ENCODE peak calls at places on chromosome 10, in four cellular contexts. O is cardiac muscle cell, X is NCI-H1105, M is osteoblast. Q is an unnamed sample.

GRCh38 chr10:75593690-75594556 is 162.5 kb downstream of the LRMDA start:
- DNase-seq in O (no peak), X (no peak), M (no peak), Q (no peak)

GRCh38 chr10:124158592-124158991 is 65.2 kb upstream of the CHST15 start:
- DNase-seq in O (no peak), X (no peak), M (no peak), Q (no peak)

GRCh38 chr10:59905066-59905734 is 1.2 kb downstream of the CCDC6 start:
- DNase-seq in O (peak; percentile 25), X (peak; percentile 5), M (no peak), Q (peak; percentile 62)

GRCh38 chr10:35027567-35027966 is 62.6 kb downstream of the CUL2 start:
- DNase-seq in O (peak; percentile 45), X (no peak), M (no peak), Q (peak; percentile 12)

GRCh38 chr10:96708456-96708855 is 11.9 kb downstream of the PIK3AP1 start:
- DNase-seq in O (no peak), X (no peak), M (no peak), Q (no peak)

GRCh38 chr10:75630746-75631145 is 199.3 kb downstream of the LRMDA start:
- DNase-seq in O (no peak), X (no peak), M (no peak), Q (no peak)

GRCh38 chr10:33653584-33654367 is 319.3 kb upstream of the NRP1 start:
- DNase-seq in O (peak; percentile 88), X (no peak), M (peak; percentile 55), Q (no peak)

GRCh38 chr10:102327002-102327401 is 68.5 kb upstream of the NFKB2 start:
- DNase-seq in O (no peak), X (no peak), M (no peak), Q (no peak)

GRCh38 chr10:51698473-51699063 is 827 bp downstream of the CSTF2T start:
- DNase-seq in O (no peak), X (no peak), M (no peak), Q (no peak)

GRCh38 chr10:119769886-119770285 is 44.0 kb downstream of the INPP5F start:
- DNase-seq in O (peak; percentile 56), X (no peak), M (peak; percentile 77), Q (no peak)

GRCh38 chr10:132878730-132879407 is 63.5 kb downstream of the CFAP46 start:
- DNase-seq in O (no peak), X (no peak), M (no peak), Q (no peak)

GRCh38 chr10:51895209-51895608 is 195.8 kb upstream of the CSTF2T start:
- DNase-seq in O (peak; percentile 90), X (no peak), M (peak; percentile 72), Q (no peak)

GRCh38 chr10:79084972-79085597 is 16.3 kb downstream of the ZMIZ1 start:
- DNase-seq in O (no peak), X (no peak), M (no peak), Q (no peak)

GRCh38 chr10:103273026-103273425 is 3.9 kb upstream of the INA start:
- DNase-seq in O (peak; percentile 94), X (no peak), M (peak; percentile 99), Q (no peak)

GRCh38 chr10:124394583-124394982 is 24.1 kb downstream of the OAT start:
- DNase-seq in O (no peak), X (no peak), M (no peak), Q (no peak)